ENCODE peak calls at places on chromosomes 4 and X, in ten cellular contexts. One of them, this sample, is unnamed.

GRCh38 chr4:41177016-41177415 is 37.3 kb downstream of the APBB2 start:
- DNase-seq in activated naive CD8-positive, alpha-beta T cell treated with anti-CD3 and anti-CD28 coated beads for 36 hours: no peak
- DNase-seq in A549: no peak
- DNase-seq in EL: peak
- DNase-seq in CD4-positive, CD25-positive, alpha-beta regulatory T cell: no peak
- DNase-seq in GM12865: no peak
- DNase-seq in activated gamma-delta T cell treated with Interleukin-2 at 50 U/mL for 16 hours: no peak
- DNase-seq in central memory CD4-positive, alpha-beta T cell: no peak
- DNase-seq in T-cell: no peak
- DNase-seq in GM06990: no peak
- DNase-seq in this sample: no peak

GRCh38 chr4:14867847-14868246 is 134.4 kb upstream of the CPEB2 start:
- DNase-seq in activated naive CD8-positive, alpha-beta T cell treated with anti-CD3 and anti-CD28 coated beads for 36 hours: no peak
- DNase-seq in A549: no peak
- DNase-seq in EL: no peak
- DNase-seq in CD4-positive, CD25-positive, alpha-beta regulatory T cell: no peak
- DNase-seq in GM12865: no peak
- DNase-seq in activated gamma-delta T cell treated with Interleukin-2 at 50 U/mL for 16 hours: no peak
- DNase-seq in central memory CD4-positive, alpha-beta T cell: no peak
- DNase-seq in T-cell: no peak
- DNase-seq in GM06990: no peak
- DNase-seq in this sample: no peak

GRCh38 chr4:80189581-80189955 is 7.7 kb upstream of the PRDM8 start:
- DNase-seq in activated naive CD8-positive, alpha-beta T cell treated with anti-CD3 and anti-CD28 coated beads for 36 hours: no peak
- DNase-seq in A549: no peak
- DNase-seq in EL: no peak
- DNase-seq in CD4-positive, CD25-positive, alpha-beta regulatory T cell: no peak
- DNase-seq in GM12865: no peak
- DNase-seq in activated gamma-delta T cell treated with Interleukin-2 at 50 U/mL for 16 hours: no peak
- DNase-seq in central memory CD4-positive, alpha-beta T cell: no peak
- DNase-seq in T-cell: no peak
- DNase-seq in GM06990: no peak
- DNase-seq in this sample: no peak

GRCh38 chrX:123422875-123423274 is 238.8 kb downstream of the GRIA3 start:
- DNase-seq in activated naive CD8-positive, alpha-beta T cell treated with anti-CD3 and anti-CD28 coated beads for 36 hours: no peak
- DNase-seq in A549: peak
- DNase-seq in EL: peak
- DNase-seq in CD4-positive, CD25-positive, alpha-beta regulatory T cell: no peak
- DNase-seq in GM12865: peak
- DNase-seq in activated gamma-delta T cell treated with Interleukin-2 at 50 U/mL for 16 hours: no peak
- DNase-seq in central memory CD4-positive, alpha-beta T cell: no peak
- DNase-seq in T-cell: no peak
- DNase-seq in GM06990: no peak
- DNase-seq in this sample: no peak

GRCh38 chrX:23610491-23610890 is 56.8 kb upstream of the PRDX4 start:
- DNase-seq in activated naive CD8-positive, alpha-beta T cell treated with anti-CD3 and anti-CD28 coated beads for 36 hours: no peak
- DNase-seq in A549: no peak
- DNase-seq in EL: no peak
- DNase-seq in CD4-positive, CD25-positive, alpha-beta regulatory T cell: no peak
- DNase-seq in GM12865: no peak
- DNase-seq in activated gamma-delta T cell treated with Interleukin-2 at 50 U/mL for 16 hours: no peak
- DNase-seq in central memory CD4-positive, alpha-beta T cell: no peak
- DNase-seq in T-cell: no peak
- DNase-seq in GM06990: no peak
- DNase-seq in this sample: no peak

GRCh38 chrX:14865201-14865600 is 7.7 kb downstream of the FANCB start:
- DNase-seq in activated naive CD8-positive, alpha-beta T cell treated with anti-CD3 and anti-CD28 coated beads for 36 hours: no peak
- DNase-seq in A549: no peak
- DNase-seq in EL: peak
- DNase-seq in CD4-positive, CD25-positive, alpha-beta regulatory T cell: no peak
- DNase-seq in GM12865: no peak
- DNase-seq in activated gamma-delta T cell treated with Interleukin-2 at 50 U/mL for 16 hours: no peak
- DNase-seq in central memory CD4-positive, alpha-beta T cell: no peak
- DNase-seq in T-cell: no peak
- DNase-seq in GM06990: no peak
- DNase-seq in this sample: no peak

GRCh38 chr4:137597751-137598493 is 65.6 kb upstream of the PCDH18 start:
- DNase-seq in activated naive CD8-positive, alpha-beta T cell treated with anti-CD3 and anti-CD28 coated beads for 36 hours: no peak
- DNase-seq in A549: no peak
- DNase-seq in EL: no peak
- DNase-seq in CD4-positive, CD25-positive, alpha-beta regulatory T cell: no peak
- DNase-seq in GM12865: no peak
- DNase-seq in activated gamma-delta T cell treated with Interleukin-2 at 50 U/mL for 16 hours: no peak
- DNase-seq in central memory CD4-positive, alpha-beta T cell: no peak
- DNase-seq in T-cell: no peak
- DNase-seq in GM06990: no peak
- DNase-seq in this sample: no peak

GRCh38 chrX:118884552-118885138 is 61.0 kb downstream of the ZCCHC12 start:
- DNase-seq in activated naive CD8-positive, alpha-beta T cell treated with anti-CD3 and anti-CD28 coated beads for 36 hours: no peak
- DNase-seq in A549: no peak
- DNase-seq in EL: peak
- DNase-seq in CD4-positive, CD25-positive, alpha-beta regulatory T cell: no peak
- DNase-seq in GM12865: no peak
- DNase-seq in activated gamma-delta T cell treated with Interleukin-2 at 50 U/mL for 16 hours: no peak
- DNase-seq in central memory CD4-positive, alpha-beta T cell: no peak
- DNase-seq in T-cell: no peak
- DNase-seq in GM06990: no peak
- DNase-seq in this sample: no peak

GRCh38 chr4:60934896-60935295 is 265.2 kb upstream of the ADGRL3 start:
- DNase-seq in activated naive CD8-positive, alpha-beta T cell treated with anti-CD3 and anti-CD28 coated beads for 36 hours: no peak
- DNase-seq in A549: no peak
- DNase-seq in EL: no peak
- DNase-seq in CD4-positive, CD25-positive, alpha-beta regulatory T cell: no peak
- DNase-seq in GM12865: no peak
- DNase-seq in activated gamma-delta T cell treated with Interleukin-2 at 50 U/mL for 16 hours: no peak
- DNase-seq in central memory CD4-positive, alpha-beta T cell: no peak
- DNase-seq in T-cell: no peak
- DNase-seq in GM06990: no peak
- DNase-seq in this sample: no peak